ENCODE peak calls at places on chromosomes 3 and 15, in ten cellular contexts. D, P, O, K, C, M, S, B, J and T are unnamed samples.
A peak's percentile ranks its signal among the peaks of the same experiment; 100 is the strongest.

GRCh38 chr3:120550546-120550945 is 45.6 kb upstream of the NDUFB4 start:
- DNase-seq in D (no peak), C (no peak), J (no peak), M (peak; percentile 23), K (no peak), S (no peak), O (peak; percentile 46), P (no peak), B (no peak), T (no peak)

GRCh38 chr3:33636125-33636855 is 81.8 kb downstream of the CLASP2 start:
- DNase-seq in S (peak; percentile 78), B (no peak), D (peak; percentile 26), P (no peak), O (peak; percentile 80), M (peak; percentile 40), C (no peak), K (no peak), J (no peak), T (no peak)

GRCh38 chr3:143207338-143207961 is 87.9 kb downstream of the CHST2 start:
- DNase-seq in O (peak; percentile 51), M (peak; percentile 25), K (peak; percentile 95), J (no peak), D (no peak), C (no peak), B (no peak), S (no peak), P (no peak), T (peak; percentile 28)

GRCh38 chr3:14640157-14640562 is 11.4 kb upstream of the CCDC174 start:
- DNase-seq in S (peak; percentile 13), D (no peak), B (no peak), J (no peak), M (no peak), C (no peak), P (no peak), O (peak; percentile 40), K (no peak), T (no peak)

GRCh38 chr3:119939087-119939486 is 155.2 kb downstream of the GSK3B start:
- DNase-seq in J (no peak), C (no peak), P (no peak), B (no peak), O (no peak), S (no peak), K (no peak), D (no peak), M (no peak), T (no peak)

GRCh38 chr15:63506537-63507035 is 2.2 kb downstream of the USP3 start:
- DNase-seq in S (peak; percentile 67), J (no peak), B (no peak), P (no peak), C (no peak), M (no peak), O (no peak), K (no peak), D (no peak), T (no peak)

GRCh38 chr15:67013696-67014095 is 51.7 kb upstream of the SMAD3 start:
- DNase-seq in C (no peak), J (no peak), D (peak; percentile 41), K (no peak), M (no peak), B (no peak), S (peak; percentile 79), P (no peak), O (peak; percentile 72), T (peak; percentile 38)

GRCh38 chr3:45599424-45599886 is 4.9 kb downstream of the LIMD1 start:
- DNase-seq in M (no peak), D (no peak), S (no peak), B (no peak), J (no peak), O (no peak), C (no peak), K (no peak), P (no peak), T (no peak)

GRCh38 chr3:157360044-157360443 is 76.6 kb upstream of the PTX3 start:
- DNase-seq in M (peak; percentile 72), K (no peak), S (peak; percentile 61), J (no peak), D (no peak), B (no peak), C (peak; percentile 21), P (no peak), O (peak; percentile 89), T (no peak)
- TF ChIP-seq CTCF in M (no peak), K (no peak), S (no peak), J (no peak), D (no peak), B (no peak), C (no peak), P (no peak), O (no peak), T (no peak)

DNA sequence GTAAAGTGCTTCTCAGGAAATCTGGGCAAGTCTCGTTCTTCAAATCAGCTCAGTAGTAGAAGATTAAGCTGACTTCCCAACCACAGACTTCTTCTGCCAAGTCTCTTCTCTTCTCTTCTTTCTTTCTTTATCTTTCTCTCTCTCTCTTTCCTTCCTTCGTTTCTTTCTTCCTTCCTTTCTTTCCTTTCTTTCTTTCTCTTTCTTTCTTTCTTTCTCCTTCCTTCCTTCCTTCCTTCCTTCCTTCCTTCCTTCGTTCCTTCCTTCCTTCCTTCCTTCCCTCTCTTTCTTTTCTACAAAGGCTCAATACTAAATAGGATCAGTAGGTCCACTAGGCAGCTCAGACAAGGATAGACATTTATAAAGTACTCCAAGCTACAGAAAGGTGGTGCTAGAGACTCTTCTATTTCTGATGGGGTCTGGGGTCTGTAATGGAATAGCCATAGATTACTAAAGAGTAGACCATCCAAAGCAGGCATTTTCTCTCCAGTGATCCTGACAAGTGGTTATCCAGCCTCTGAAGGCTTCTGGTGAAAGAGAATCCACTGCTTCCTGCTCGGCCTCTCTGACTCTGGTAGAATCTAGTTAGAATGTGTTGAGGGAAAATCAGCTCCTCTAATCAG is 100.8 kb downstream of the TPRG1 start:
- DNase-seq in S (peak; percentile 88), C (no peak), K (no peak), P (no peak), O (peak; percentile 23), M (no peak), B (no peak), J (no peak), D (peak; percentile 9), T (no peak)
- TF ChIP-seq CTCF in S (peak; percentile 77), C (no peak), K (peak; percentile 21), P (no peak), O (peak; percentile 37), M (peak; percentile 2), B (peak; percentile 49), J (peak; percentile 65), D (peak; percentile 40), T (peak; percentile 52)

GRCh38 chr3:36697397-36698001 is 66.9 kb downstream of the DCLK3 start:
- DNase-seq in D (no peak), M (no peak), J (no peak), P (no peak), K (no peak), O (no peak), C (no peak), S (peak; percentile 29), B (no peak), T (peak; percentile 9)
- TF ChIP-seq CTCF in D (no peak), M (peak; percentile 16), J (no peak), P (no peak), K (no peak), O (no peak), C (no peak), S (peak; percentile 33), B (no peak), T (no peak)

DNA sequence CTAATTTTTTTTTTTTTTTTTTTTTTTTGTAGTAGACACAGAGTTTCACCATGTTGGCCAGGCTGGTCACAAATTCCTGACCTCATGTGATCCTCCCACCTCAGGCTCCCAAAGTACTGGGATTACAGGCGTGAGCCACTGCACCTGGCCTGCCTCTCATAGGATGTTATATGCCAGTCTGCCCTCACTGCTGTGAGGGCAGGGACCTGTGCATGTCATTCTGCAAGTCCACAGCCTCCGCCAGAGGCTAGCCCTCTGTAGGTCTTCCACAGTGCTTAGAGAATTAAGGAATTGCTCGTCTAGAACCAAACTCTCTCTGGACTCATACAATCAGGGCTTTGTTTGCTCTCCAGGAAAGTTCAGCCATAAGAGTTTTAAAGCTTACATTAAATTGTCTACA is 163.9 kb upstream of the WNT5A start:
- DNase-seq in D (no peak), B (no peak), S (no peak), P (no peak), J (no peak), M (no peak), C (no peak), O (no peak), K (no peak), T (no peak)
- TF ChIP-seq CTCF in D (no peak), B (no peak), S (no peak), P (no peak), J (no peak), M (no peak), C (no peak), O (no peak), K (no peak), T (no peak)

GRCh38 chr15:56856934-56857333 is 61.5 kb upstream of the TCF12 start:
- DNase-seq in M (no peak), O (no peak), P (no peak), B (no peak), J (no peak), K (no peak), D (no peak), S (no peak), C (no peak), T (no peak)
- TF ChIP-seq CTCF in M (no peak), O (no peak), P (no peak), B (no peak), J (no peak), K (no peak), D (no peak), S (no peak), C (no peak), T (no peak)

DNA sequence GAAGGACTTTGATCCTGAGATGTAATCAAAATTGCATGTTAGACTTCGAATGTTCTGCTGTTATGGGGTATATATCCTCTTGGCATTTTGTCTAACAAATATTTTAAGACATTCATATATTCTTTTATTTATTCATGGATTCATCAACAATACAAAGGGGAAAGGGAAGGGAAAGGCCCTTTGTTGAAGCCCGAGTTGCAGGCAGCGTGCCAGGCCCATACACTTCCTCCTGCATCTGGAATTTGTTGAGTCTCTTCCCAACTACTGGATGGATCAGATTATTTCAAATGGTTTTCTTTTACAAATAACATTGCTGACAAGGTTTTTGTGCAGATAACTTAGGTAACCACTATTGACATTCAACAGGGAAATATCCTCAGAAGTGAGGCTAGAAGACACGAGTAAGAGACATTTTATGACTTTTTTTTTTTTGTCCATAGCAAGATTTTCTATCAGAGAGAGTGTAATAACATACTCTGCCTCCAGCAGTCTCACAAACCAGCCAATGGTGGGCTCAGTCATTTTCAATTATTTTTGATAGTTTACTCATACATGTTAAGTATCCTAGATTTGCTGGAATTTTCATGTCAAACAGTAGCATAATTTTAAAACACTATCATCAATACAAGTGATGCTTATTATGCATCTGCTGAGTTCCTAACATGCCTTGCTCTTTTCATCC is 94.3 kb downstream of the RPL39L start:
- DNase-seq in P (no peak), J (no peak), S (peak; percentile 34), O (peak; percentile 59), B (no peak), C (no peak), M (no peak), K (no peak), D (no peak), T (no peak)
- TF ChIP-seq CTCF in P (no peak), J (peak; percentile 34), S (peak; percentile 31), O (peak; percentile 26), B (no peak), C (no peak), M (no peak), K (peak; percentile 10), D (peak; percentile 32), T (no peak)